ENCODE peak calls at places on chromosome 1, in nine cellular contexts. One of them, this sample, is unnamed.

GRCh38 chr1:59393211-59394180 is 96.6 kb downstream of the FGGY start:
- DNase-seq in Peyer's patch: peak; percentile 52
- DNase-seq in mesenchymal stem cell: peak; percentile 66
- DNase-seq in heart left ventricle: peak; percentile 76
- DNase-seq in GM23248: peak; percentile 79
- DNase-seq in IMR-90: peak; percentile 91
- DNase-seq in naive thymus-derived CD4-positive, alpha-beta T cell: no peak
- DNase-seq in pancreas: peak; percentile 71
- DNase-seq in CD8-positive, alpha-beta T cell: no peak
- DNase-seq in this sample: no peak

GRCh38 chr1:69911301-69911801 is 294.0 kb downstream of the LRRC40 start:
- DNase-seq in Peyer's patch: no peak
- DNase-seq in mesenchymal stem cell: peak; percentile 94
- DNase-seq in heart left ventricle: no peak
- DNase-seq in GM23248: peak; percentile 88
- DNase-seq in IMR-90: peak; percentile 41
- DNase-seq in naive thymus-derived CD4-positive, alpha-beta T cell: no peak
- DNase-seq in pancreas: no peak
- DNase-seq in CD8-positive, alpha-beta T cell: no peak
- DNase-seq in this sample: no peak

GRCh38 chr1:37616330-37616729 is 18.4 kb downstream of the RSPO1 start:
- DNase-seq in Peyer's patch: no peak
- DNase-seq in mesenchymal stem cell: no peak
- DNase-seq in heart left ventricle: no peak
- DNase-seq in GM23248: no peak
- DNase-seq in IMR-90: no peak
- DNase-seq in naive thymus-derived CD4-positive, alpha-beta T cell: no peak
- DNase-seq in pancreas: no peak
- DNase-seq in CD8-positive, alpha-beta T cell: no peak
- DNase-seq in this sample: no peak

GRCh38 chr1:48602349-48602748 is 130.3 kb upstream of the SPATA6 start:
- DNase-seq in Peyer's patch: no peak
- DNase-seq in mesenchymal stem cell: no peak
- DNase-seq in heart left ventricle: no peak
- DNase-seq in GM23248: no peak
- DNase-seq in IMR-90: no peak
- DNase-seq in naive thymus-derived CD4-positive, alpha-beta T cell: no peak
- DNase-seq in pancreas: no peak
- DNase-seq in CD8-positive, alpha-beta T cell: no peak
- DNase-seq in this sample: no peak

GRCh38 chr1:155947741-155948140 is 6.3 kb downstream of the RXFP4 start:
- DNase-seq in Peyer's patch: no peak
- DNase-seq in mesenchymal stem cell: no peak
- DNase-seq in heart left ventricle: no peak
- DNase-seq in GM23248: no peak
- DNase-seq in IMR-90: no peak
- DNase-seq in naive thymus-derived CD4-positive, alpha-beta T cell: no peak
- DNase-seq in pancreas: no peak
- DNase-seq in CD8-positive, alpha-beta T cell: no peak
- DNase-seq in this sample: no peak

GRCh38 chr1:54567961-54568360 is 19.9 kb downstream of the ACOT11 start:
- DNase-seq in Peyer's patch: no peak
- DNase-seq in mesenchymal stem cell: peak; percentile 62
- DNase-seq in heart left ventricle: peak; percentile 37
- DNase-seq in GM23248: peak; percentile 40
- DNase-seq in IMR-90: peak; percentile 20
- DNase-seq in naive thymus-derived CD4-positive, alpha-beta T cell: no peak
- DNase-seq in pancreas: no peak
- DNase-seq in CD8-positive, alpha-beta T cell: no peak
- DNase-seq in this sample: no peak

GRCh38 chr1:58460469-58460868 is 86.1 kb downstream of the OMA1 start:
- DNase-seq in Peyer's patch: no peak
- DNase-seq in mesenchymal stem cell: peak; percentile 9
- DNase-seq in heart left ventricle: no peak
- DNase-seq in GM23248: peak; percentile 49
- DNase-seq in IMR-90: peak; percentile 17
- DNase-seq in naive thymus-derived CD4-positive, alpha-beta T cell: no peak
- DNase-seq in pancreas: no peak
- DNase-seq in CD8-positive, alpha-beta T cell: no peak
- DNase-seq in this sample: no peak

GRCh38 chr1:100073531-100073930 is 59.2 kb downstream of the SASS6 start:
- DNase-seq in Peyer's patch: no peak
- DNase-seq in mesenchymal stem cell: no peak
- DNase-seq in heart left ventricle: no peak
- DNase-seq in GM23248: peak; percentile 9
- DNase-seq in IMR-90: no peak
- DNase-seq in naive thymus-derived CD4-positive, alpha-beta T cell: no peak
- DNase-seq in pancreas: no peak
- DNase-seq in CD8-positive, alpha-beta T cell: no peak
- DNase-seq in this sample: no peak

GRCh38 chr1:94804442-94804837 is 15.7 kb upstream of the SLC44A3 start:
- DNase-seq in Peyer's patch: no peak
- DNase-seq in mesenchymal stem cell: no peak
- DNase-seq in heart left ventricle: no peak
- DNase-seq in GM23248: no peak
- DNase-seq in IMR-90: no peak
- DNase-seq in naive thymus-derived CD4-positive, alpha-beta T cell: no peak
- DNase-seq in pancreas: no peak
- DNase-seq in CD8-positive, alpha-beta T cell: no peak
- DNase-seq in this sample: no peak

GRCh38 chr1:110211503-110212164 is 1.5 kb downstream of the KCNC4 start:
- DNase-seq in Peyer's patch: no peak
- DNase-seq in mesenchymal stem cell: no peak
- DNase-seq in heart left ventricle: no peak
- DNase-seq in GM23248: peak; percentile 68
- DNase-seq in IMR-90: no peak
- DNase-seq in naive thymus-derived CD4-positive, alpha-beta T cell: no peak
- DNase-seq in pancreas: peak; percentile 51
- DNase-seq in CD8-positive, alpha-beta T cell: peak; percentile 12
- DNase-seq in this sample: peak; percentile 8

GRCh38 chr1:63148825-63149645 is 173.3 kb upstream of the FOXD3 start:
- DNase-seq in Peyer's patch: peak; percentile 73
- DNase-seq in mesenchymal stem cell: peak; percentile 43
- DNase-seq in heart left ventricle: no peak
- DNase-seq in GM23248: peak; percentile 63
- DNase-seq in IMR-90: peak; percentile 31
- DNase-seq in naive thymus-derived CD4-positive, alpha-beta T cell: no peak
- DNase-seq in pancreas: no peak
- DNase-seq in CD8-positive, alpha-beta T cell: no peak
- DNase-seq in this sample: no peak

GRCh38 chr1:66243548-66244130 is 290.3 kb upstream of the SGIP1 start:
- DNase-seq in Peyer's patch: no peak
- DNase-seq in mesenchymal stem cell: no peak
- DNase-seq in heart left ventricle: no peak
- DNase-seq in GM23248: peak; percentile 36
- DNase-seq in IMR-90: peak; percentile 25
- DNase-seq in naive thymus-derived CD4-positive, alpha-beta T cell: no peak
- DNase-seq in pancreas: no peak
- DNase-seq in CD8-positive, alpha-beta T cell: no peak
- DNase-seq in this sample: no peak

DNA sequence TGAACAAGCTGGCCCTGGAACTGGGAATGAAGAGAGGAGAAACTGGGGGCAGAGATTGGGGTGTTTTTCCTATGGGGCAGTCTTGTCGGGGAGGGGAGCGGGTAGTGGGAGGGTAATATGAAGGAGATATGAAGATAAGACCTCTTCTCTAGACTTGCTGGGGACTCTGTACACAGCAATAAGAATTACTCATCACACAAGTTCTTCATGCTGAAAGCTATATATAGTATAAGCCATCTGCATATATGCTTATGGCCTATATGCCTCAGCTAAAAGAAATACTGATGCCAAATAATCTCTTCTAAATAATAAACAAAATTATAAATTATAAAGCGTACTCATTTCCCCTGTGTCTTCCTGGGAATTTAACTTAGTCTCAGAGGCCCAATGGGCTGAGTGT is 7.9 kb downstream of the RHEX start:
- DNase-seq in Peyer's patch: no peak
- DNase-seq in mesenchymal stem cell: no peak
- DNase-seq in heart left ventricle: no peak
- DNase-seq in GM23248: no peak
- DNase-seq in IMR-90: no peak
- DNase-seq in naive thymus-derived CD4-positive, alpha-beta T cell: no peak
- DNase-seq in pancreas: no peak
- DNase-seq in CD8-positive, alpha-beta T cell: no peak
- DNase-seq in this sample: no peak
- H3K36me3 ChIP-seq in Peyer's patch: no peaks in the 10 kb centered on the region
- H3K36me3 ChIP-seq in mesenchymal stem cell: no peaks in the 10 kb centered on the region
- H3K36me3 ChIP-seq in heart left ventricle: no peaks in the 10 kb centered on the region
- H3K36me3 ChIP-seq in GM23248: no peaks in the 10 kb centered on the region
- H3K36me3 ChIP-seq in IMR-90: no peaks in the 10 kb centered on the region
- H3K36me3 ChIP-seq in naive thymus-derived CD4-positive, alpha-beta T cell: no peaks in the 10 kb centered on the region
- H3K36me3 ChIP-seq in pancreas: no peaks in the 10 kb centered on the region
- H3K36me3 ChIP-seq in CD8-positive, alpha-beta T cell: no peaks in the 10 kb centered on the region
- H3K36me3 ChIP-seq in this sample: no peaks in the 10 kb centered on the region

DNA sequence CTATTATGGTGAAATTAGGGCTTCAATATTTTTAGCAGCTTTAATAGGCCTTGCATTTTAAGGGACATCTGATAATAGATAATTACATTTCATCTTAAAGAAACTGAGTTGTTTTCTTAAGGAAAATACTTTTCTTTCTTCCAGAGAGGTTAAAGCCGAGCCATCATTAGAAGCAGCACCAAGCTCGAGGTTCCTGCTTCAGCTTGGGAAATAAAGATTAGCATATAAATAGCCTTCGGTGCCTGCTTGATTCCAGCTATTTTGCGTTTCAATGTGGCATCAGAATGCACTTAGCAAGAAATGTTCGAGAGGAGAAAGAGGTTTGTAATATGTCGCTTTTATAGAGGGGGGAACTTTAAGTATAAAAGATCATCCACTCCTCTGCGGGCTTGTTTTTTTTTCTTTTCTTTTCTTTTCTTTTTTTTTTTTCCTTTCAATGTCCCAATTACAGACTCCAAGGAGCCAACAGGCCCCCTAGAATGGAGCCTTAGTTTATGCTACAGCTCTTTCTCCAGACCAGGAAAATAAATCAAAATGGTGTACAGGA is 131.9 kb downstream of the RRAGC start:
- DNase-seq in Peyer's patch: no peak
- DNase-seq in mesenchymal stem cell: no peak
- DNase-seq in heart left ventricle: no peak
- DNase-seq in GM23248: no peak
- DNase-seq in IMR-90: no peak
- DNase-seq in naive thymus-derived CD4-positive, alpha-beta T cell: no peak
- DNase-seq in pancreas: no peak
- DNase-seq in CD8-positive, alpha-beta T cell: no peak
- DNase-seq in this sample: no peak
- H3K27ac ChIP-seq in Peyer's patch: no peak overlapping the region
- H3K27ac ChIP-seq in mesenchymal stem cell: no peak overlapping the region
- H3K27ac ChIP-seq in heart left ventricle: no peak overlapping the region
- H3K27ac ChIP-seq in GM23248: no peak overlapping the region
- H3K27ac ChIP-seq in IMR-90: no peak overlapping the region
- H3K27ac ChIP-seq in naive thymus-derived CD4-positive, alpha-beta T cell: no peak overlapping the region
- H3K27ac ChIP-seq in pancreas: no peak overlapping the region
- H3K27ac ChIP-seq in CD8-positive, alpha-beta T cell: no peak overlapping the region
- H3K27ac ChIP-seq in this sample: no peak overlapping the region

GRCh38 chr1:161495490-161495889 is 9.8 kb upstream of the FCGR2A start:
- DNase-seq in Peyer's patch: no peak
- DNase-seq in mesenchymal stem cell: no peak
- DNase-seq in heart left ventricle: no peak
- DNase-seq in GM23248: no peak
- DNase-seq in IMR-90: no peak
- DNase-seq in naive thymus-derived CD4-positive, alpha-beta T cell: no peak
- DNase-seq in pancreas: no peak
- DNase-seq in CD8-positive, alpha-beta T cell: no peak
- DNase-seq in this sample: no peak

GRCh38 chr1:161494069-161494735 is 11.1 kb upstream of the FCGR2A start:
- DNase-seq in Peyer's patch: no peak
- DNase-seq in mesenchymal stem cell: no peak
- DNase-seq in heart left ventricle: no peak
- DNase-seq in GM23248: no peak
- DNase-seq in IMR-90: no peak
- DNase-seq in naive thymus-derived CD4-positive, alpha-beta T cell: no peak
- DNase-seq in pancreas: no peak
- DNase-seq in CD8-positive, alpha-beta T cell: no peak
- DNase-seq in this sample: no peak

GRCh38 chr1:161492827-161493226 is 12.4 kb upstream of the FCGR2A start:
- DNase-seq in Peyer's patch: no peak
- DNase-seq in mesenchymal stem cell: no peak
- DNase-seq in heart left ventricle: no peak
- DNase-seq in GM23248: no peak
- DNase-seq in IMR-90: no peak
- DNase-seq in naive thymus-derived CD4-positive, alpha-beta T cell: no peak
- DNase-seq in pancreas: no peak
- DNase-seq in CD8-positive, alpha-beta T cell: no peak
- DNase-seq in this sample: no peak

GRCh38 chr1:161487483-161487827 is 17.8 kb upstream of the FCGR2A start:
- DNase-seq in Peyer's patch: no peak
- DNase-seq in mesenchymal stem cell: peak; percentile 46
- DNase-seq in heart left ventricle: no peak
- DNase-seq in GM23248: peak; percentile 89
- DNase-seq in IMR-90: peak; percentile 69
- DNase-seq in naive thymus-derived CD4-positive, alpha-beta T cell: no peak
- DNase-seq in pancreas: no peak
- DNase-seq in CD8-positive, alpha-beta T cell: no peak
- DNase-seq in this sample: no peak

DNA sequence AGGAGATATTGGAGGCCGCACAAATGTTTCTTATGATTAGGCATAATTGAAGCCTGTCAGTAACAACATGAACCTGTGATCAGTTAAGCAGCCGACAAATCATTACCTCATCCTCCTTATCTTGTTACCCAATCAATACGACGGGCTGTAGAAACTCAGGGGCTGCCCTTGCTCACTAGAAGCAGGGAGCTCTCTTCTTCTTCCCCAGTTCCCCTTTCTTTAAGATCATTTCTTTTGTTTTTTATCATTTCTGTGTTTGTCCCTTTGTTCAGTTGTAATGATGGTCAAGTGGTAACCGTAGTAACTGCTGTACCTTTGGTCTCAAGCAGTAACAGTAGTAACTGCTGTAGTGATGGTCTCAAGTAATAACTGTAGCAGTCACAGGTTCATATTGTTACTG is 13.8 kb upstream of the FCGR2A start:
- DNase-seq in Peyer's patch: no peak
- DNase-seq in mesenchymal stem cell: no peak
- DNase-seq in heart left ventricle: no peak
- DNase-seq in GM23248: no peak
- DNase-seq in IMR-90: no peak
- DNase-seq in naive thymus-derived CD4-positive, alpha-beta T cell: no peak
- DNase-seq in pancreas: no peak
- DNase-seq in CD8-positive, alpha-beta T cell: peak; percentile 1
- DNase-seq in this sample: no peak
- H3K36me3 ChIP-seq in Peyer's patch: no peaks in the 10 kb centered on the region
- H3K36me3 ChIP-seq in mesenchymal stem cell: no peaks in the 10 kb centered on the region
- H3K36me3 ChIP-seq in heart left ventricle: no peaks in the 10 kb centered on the region
- H3K36me3 ChIP-seq in GM23248: no peaks in the 10 kb centered on the region
- H3K36me3 ChIP-seq in IMR-90: no peaks in the 10 kb centered on the region
- H3K36me3 ChIP-seq in naive thymus-derived CD4-positive, alpha-beta T cell: no peaks in the 10 kb centered on the region
- H3K36me3 ChIP-seq in pancreas: no peaks in the 10 kb centered on the region
- H3K36me3 ChIP-seq in CD8-positive, alpha-beta T cell: no peaks in the 10 kb centered on the region
- H3K36me3 ChIP-seq in this sample: no peaks in the 10 kb centered on the region

DNA sequence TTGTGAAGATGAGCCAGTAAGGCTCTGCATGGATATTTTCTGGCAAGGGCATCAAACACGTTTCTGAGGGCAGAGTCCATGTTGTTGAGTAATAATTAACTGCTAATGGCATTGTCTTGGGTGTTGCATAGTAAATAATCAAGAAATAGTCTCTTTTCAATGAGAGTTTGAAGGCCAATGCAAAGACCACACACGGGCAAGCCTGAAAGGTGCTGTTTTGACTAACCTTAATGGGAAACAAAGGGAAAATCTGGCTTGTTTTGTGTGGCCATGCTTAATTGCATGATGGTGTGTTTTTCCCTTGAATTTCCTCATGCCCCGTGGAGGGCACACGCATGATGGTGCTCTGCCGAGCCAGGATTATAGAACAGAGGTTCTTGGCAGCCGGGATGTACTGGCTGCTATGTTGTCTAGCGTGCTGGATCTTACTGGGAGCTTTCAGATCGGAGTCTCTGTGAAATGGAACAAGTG is 127.6 kb downstream of the NOS1AP start:
- DNase-seq in Peyer's patch: peak; percentile 55
- DNase-seq in mesenchymal stem cell: no peak
- DNase-seq in heart left ventricle: no peak
- DNase-seq in GM23248: no peak
- DNase-seq in IMR-90: no peak
- DNase-seq in naive thymus-derived CD4-positive, alpha-beta T cell: no peak
- DNase-seq in pancreas: no peak
- DNase-seq in CD8-positive, alpha-beta T cell: no peak
- DNase-seq in this sample: no peak
- H3K27ac ChIP-seq in Peyer's patch: no peak overlapping the region
- H3K27ac ChIP-seq in mesenchymal stem cell: no peak overlapping the region
- H3K27ac ChIP-seq in heart left ventricle: peak overlapping the region; percentile 55
- H3K27ac ChIP-seq in GM23248: no peak overlapping the region
- H3K27ac ChIP-seq in IMR-90: no peak overlapping the region
- H3K27ac ChIP-seq in naive thymus-derived CD4-positive, alpha-beta T cell: no peak overlapping the region
- H3K27ac ChIP-seq in pancreas: no peak overlapping the region
- H3K27ac ChIP-seq in CD8-positive, alpha-beta T cell: no peak overlapping the region
- H3K27ac ChIP-seq in this sample: no peak overlapping the region